ENCODE peak calls at places on chromosomes 2 and 18, in nine cellular contexts. P is choroid plexus epithelial cell, C is heart right ventricle, U is body of pancreas, B is brain microvascular endothelial cell, E is tibial artery, I is gastrocnemius medialis, D is cardiac fibroblast, Q is hepatocyte. W is an unnamed sample.

GRCh38 chr2:186526281-186526680 is 40.2 kb downstream of the ZC3H15 start:
- DNase-seq in U (no peak), P (no peak), D (peak), I (no peak), Q (no peak), B (no peak), E (no peak), C (no peak), W (no peak)

GRCh38 chr2:40243581-40243980 is 208.3 kb downstream of the SLC8A1 start:
- DNase-seq in Q (no peak), C (no peak), U (no peak), D (peak), I (no peak), E (no peak), P (peak), B (peak), W (no peak)

GRCh38 chr2:100613719-100614118 is 50.9 kb downstream of the PDCL3 start:
- DNase-seq in C (no peak), Q (no peak), I (no peak), D (no peak), P (no peak), B (no peak), E (no peak), U (no peak), W (no peak)

GRCh38 chr2:240432820-240433801 is 2.4 kb upstream of the GPC1 start:
- DNase-seq in P (no peak), I (peak), D (no peak), B (no peak), U (no peak), C (no peak), Q (no peak), E (peak), W (no peak)

GRCh38 chr2:127086800-127087737 is 19.9 kb downstream of the BIN1 start:
- DNase-seq in Q (peak), P (peak), I (peak), D (peak), E (peak), B (peak), C (peak), U (peak), W (no peak)

GRCh38 chr18:49967171-49967570 is 153.8 kb upstream of the ACAA2 start:
- DNase-seq in U (peak), C (no peak), Q (peak), E (no peak), I (no peak), P (no peak), D (no peak), B (no peak), W (no peak)

GRCh38 chr2:29295843-29296242 is 180.6 kb downstream of the CLIP4 start:
- DNase-seq in D (peak), U (peak), I (no peak), B (no peak), Q (no peak), P (peak), E (no peak), C (no peak), W (no peak)

GRCh38 chr2:27029051-27029450 is 3.7 kb upstream of the TMEM214 start:
- DNase-seq in E (no peak), U (no peak), I (no peak), C (no peak), B (no peak), Q (no peak), D (peak), P (no peak), W (no peak)

GRCh38 chr18:23512641-23513040 is 9.3 kb downstream of the RMC1 start:
- DNase-seq in U (no peak), P (peak), D (no peak), I (no peak), E (no peak), Q (no peak), C (no peak), B (no peak), W (no peak)

GRCh38 chr2:234179031-234179363 is 128.5 kb downstream of the SPP2 start:
- DNase-seq in U (no peak), D (no peak), E (no peak), C (no peak), I (no peak), B (no peak), P (no peak), Q (no peak), W (no peak)

GRCh38 chr2:128780434-128781080 is 461.9 kb upstream of the HS6ST1 start:
- DNase-seq in Q (no peak), B (no peak), P (no peak), I (no peak), E (peak), U (no peak), C (no peak), D (no peak), W (no peak)

GRCh38 chr2:59025157-59025757 is 784.1 kb upstream of the FANCL start:
- DNase-seq in Q (peak), D (peak), B (peak), C (no peak), U (peak), E (no peak), P (peak), I (no peak), W (no peak)

GRCh38 chr18:57644540-57644939 is 22.9 kb upstream of the NARS1 start:
- DNase-seq in I (no peak), U (no peak), B (no peak), D (peak), P (peak), Q (no peak), C (no peak), E (no peak), W (no peak)

GRCh38 chr2:152646264-152646663 is 71.0 kb downstream of the PRPF40A start:
- DNase-seq in P (no peak), D (no peak), B (no peak), C (no peak), Q (no peak), E (no peak), I (no peak), U (no peak), W (no peak)

GRCh38 chr2:177551989-177552413 is 159.4 kb downstream of the AGPS start:
- DNase-seq in Q (peak), B (no peak), D (peak), E (no peak), U (peak), I (peak), C (peak), P (peak), W (no peak)

GRCh38 chr18:49020621-49021021 is 69.9 kb upstream of the SMAD7 start:
- DNase-seq in D (no peak), E (no peak), U (no peak), B (peak), C (no peak), P (peak), Q (peak), I (no peak), W (no peak)

GRCh38 chr2:95006661-95007060 is 18.8 kb upstream of the MAL start:
- DNase-seq in C (no peak), I (no peak), E (no peak), U (no peak), Q (no peak), B (no peak), D (no peak), P (no peak), W (no peak)

GRCh38 chr2:216691210-216691741 is 4.1 kb downstream of the IGFBP5 start:
- DNase-seq in I (peak), P (peak), B (peak), C (peak), U (peak), E (peak), D (peak), Q (peak), W (peak)

GRCh38 chr18:48022531-48023330 is 92.3 kb upstream of the SMAD2 start:
- DNase-seq in P (peak), D (peak), B (peak), U (peak), I (no peak), C (peak), E (no peak), Q (peak), W (no peak)

GRCh38 chr18:53458944-53459580 is 765.4 kb downstream of the MBD2 start:
- DNase-seq in E (no peak), P (peak), Q (peak), C (peak), B (no peak), I (no peak), U (no peak), D (no peak), W (no peak)

GRCh38 chr2:25981596-25982272 is 563 bp downstream of the KIF3C start:
- DNase-seq in U (no peak), P (peak), C (no peak), D (no peak), I (no peak), E (no peak), B (no peak), Q (peak), W (no peak)

GRCh38 chr2:181188605-181189004 is 208.2 kb downstream of the UBE2E3 start:
- DNase-seq in I (no peak), B (no peak), U (no peak), C (no peak), D (no peak), Q (no peak), E (no peak), P (no peak), W (no peak)

GRCh38 chr2:1842945-1843344 is 98.6 kb upstream of the PXDN start:
- DNase-seq in I (no peak), E (no peak), U (no peak), D (no peak), Q (no peak), C (no peak), P (no peak), B (no peak), W (no peak)

GRCh38 chr2:144522741-144523605 is 3.1 kb upstream of the ZEB2 start:
- DNase-seq in P (no peak), B (peak), E (peak), C (no peak), D (no peak), U (peak), Q (no peak), I (no peak), W (no peak)

GRCh38 chr2:47028846-47029560 is 113.4 kb upstream of the MCFD2 start:
- DNase-seq in I (no peak), E (no peak), B (no peak), C (no peak), U (no peak), D (no peak), P (no peak), Q (no peak), W (no peak)

GRCh38 chr2:220489116-220489515 is 861.7 kb downstream of the SLC4A3 start:
- DNase-seq in D (no peak), B (no peak), C (no peak), P (no peak), Q (no peak), E (no peak), I (no peak), U (no peak), W (no peak)

GRCh38 chr2:161243873-161244272 is 64.4 kb upstream of the PSMD14 start:
- DNase-seq in D (no peak), B (no peak), C (no peak), P (no peak), U (no peak), Q (no peak), I (no peak), E (no peak), W (no peak)

GRCh38 chr2:219733106-219733505 is 105.7 kb downstream of the SLC4A3 start:
- DNase-seq in D (no peak), Q (no peak), U (no peak), P (no peak), I (no peak), C (no peak), B (no peak), E (no peak), W (no peak)

GRCh38 chr2:164922119-164922518 is 33.2 kb downstream of the SLC38A11 start:
- DNase-seq in B (peak), P (no peak), D (no peak), U (no peak), I (no peak), C (no peak), E (no peak), Q (no peak), W (no peak)

GRCh38 chr2:164913011-164913410 is 42.3 kb downstream of the SLC38A11 start:
- DNase-seq in B (no peak), E (no peak), C (no peak), U (no peak), P (no peak), Q (no peak), D (no peak), I (no peak), W (no peak)

GRCh38 chr2:164913640-164914346 is 41.5 kb downstream of the SLC38A11 start:
- DNase-seq in B (peak), Q (peak), I (no peak), U (peak), E (no peak), C (no peak), P (peak), D (peak), W (no peak)

GRCh38 chr2:164920430-164920829 is 34.9 kb downstream of the SLC38A11 start:
- DNase-seq in E (no peak), B (peak), P (peak), C (no peak), U (no peak), I (no peak), Q (peak), D (peak), W (no peak)

GRCh38 chr2:164917296-164917903 is 37.9 kb downstream of the SLC38A11 start:
- DNase-seq in B (peak), D (peak), P (peak), Q (peak), I (no peak), C (peak), E (peak), U (peak), W (no peak)
- TF ChIP-seq CTCF in B (peak), D (peak), P (peak), Q (peak), I (peak), C (peak), E (peak), U (peak), W (peak)

DNA sequence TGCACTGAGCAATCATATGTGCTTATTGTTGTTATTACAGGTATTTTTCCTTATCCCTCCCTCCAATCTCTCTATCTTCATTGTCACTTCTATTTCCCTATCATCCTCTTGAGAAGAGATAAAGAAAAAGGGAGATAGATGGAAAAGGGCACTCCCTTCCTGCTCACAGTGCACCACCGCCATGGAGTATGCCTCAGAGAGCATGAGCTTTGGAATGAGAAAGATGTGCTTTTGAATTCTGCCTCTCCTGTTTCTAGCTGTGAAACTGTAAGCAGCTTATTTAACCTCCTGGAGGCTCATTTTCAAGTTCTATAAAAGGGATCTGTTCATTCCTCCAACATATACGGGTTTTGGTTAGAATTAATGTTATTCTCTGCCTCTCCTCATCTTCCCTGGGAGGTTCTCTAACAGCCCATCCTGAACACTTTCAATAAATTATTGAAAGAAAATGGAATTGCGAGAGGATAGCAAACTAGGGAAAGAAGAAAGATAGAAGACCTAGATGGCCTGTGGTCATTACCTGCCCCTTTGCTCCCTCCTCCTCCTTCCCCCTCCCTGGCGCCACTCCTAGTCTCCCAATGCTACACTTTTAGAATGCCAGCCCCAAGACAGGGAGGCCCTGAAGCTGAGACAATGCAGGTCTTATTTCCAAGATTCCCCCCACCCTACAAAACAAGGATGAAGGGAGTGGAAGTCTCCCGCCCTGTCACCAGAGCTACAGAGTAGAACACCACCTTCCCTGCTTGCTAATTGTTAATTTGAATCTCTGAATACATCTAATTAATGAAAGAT is 37.8 kb downstream of the FIGN start:
- DNase-seq in D (no peak), P (peak), B (no peak), U (no peak), Q (no peak), C (no peak), I (no peak), E (no peak), W (no peak)
- H3K4me3 ChIP-seq in D (no peak), P (no peak), B (no peak), U (no peak), Q (no peak), C (no peak), I (no peak), E (no peak), W (no peak)

DNA sequence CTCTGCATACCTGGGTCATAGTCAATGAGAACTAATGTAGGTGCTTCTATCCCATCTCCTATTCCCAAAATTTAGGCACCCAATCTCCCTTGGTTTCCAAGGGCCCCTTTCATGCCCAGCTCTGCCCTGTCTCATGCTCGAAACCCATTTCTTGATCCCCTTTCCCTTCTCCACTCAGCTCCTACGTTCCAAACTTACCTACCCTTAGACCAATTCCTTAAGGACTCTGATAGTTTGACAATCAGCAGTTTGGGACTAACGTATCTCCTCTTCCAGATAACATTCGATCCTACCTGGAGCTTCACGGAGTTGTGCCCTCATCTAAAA is 141.4 kb upstream of the LGALSL start:
- DNase-seq in P (no peak), U (no peak), I (no peak), B (no peak), C (no peak), D (no peak), Q (no peak), E (no peak), W (no peak)
- TF ChIP-seq CTCF in P (no peak), U (no peak), I (no peak), B (no peak), C (no peak), D (no peak), Q (no peak), E (no peak), W (no peak)

DNA sequence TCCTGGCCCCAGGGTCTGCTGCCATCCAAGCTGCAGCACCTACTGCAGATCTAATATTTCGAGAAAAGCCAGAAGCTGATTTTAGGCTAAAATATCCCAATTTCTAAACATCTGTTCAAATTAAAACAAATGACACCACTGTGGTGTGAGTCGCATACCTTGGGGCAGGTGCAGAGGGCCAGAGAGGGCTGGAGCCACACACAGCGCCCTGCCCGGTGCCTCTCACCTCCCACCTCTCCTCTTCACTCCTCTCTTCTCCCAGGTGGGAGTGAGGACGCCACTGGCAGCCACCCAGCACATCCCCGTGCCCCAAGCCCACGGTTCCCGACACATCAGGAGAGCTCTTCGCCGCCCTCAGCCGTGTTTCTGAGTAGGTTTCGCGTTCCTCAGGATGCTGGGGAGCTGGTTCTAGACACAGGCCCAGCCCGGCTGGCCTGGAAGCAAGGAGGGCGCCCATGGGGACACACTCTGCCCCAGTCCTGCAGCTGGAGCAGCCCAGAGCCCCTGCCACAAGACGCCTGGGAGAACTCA is 21.4 kb downstream of the THAP4 start:
- DNase-seq in Q (no peak), U (no peak), D (no peak), B (no peak), C (no peak), E (no peak), P (no peak), I (no peak), W (no peak)
- H3K4me3 ChIP-seq in Q (no peak), U (no peak), D (no peak), B (no peak), C (no peak), E (no peak), P (no peak), I (no peak), W (no peak)

DNA sequence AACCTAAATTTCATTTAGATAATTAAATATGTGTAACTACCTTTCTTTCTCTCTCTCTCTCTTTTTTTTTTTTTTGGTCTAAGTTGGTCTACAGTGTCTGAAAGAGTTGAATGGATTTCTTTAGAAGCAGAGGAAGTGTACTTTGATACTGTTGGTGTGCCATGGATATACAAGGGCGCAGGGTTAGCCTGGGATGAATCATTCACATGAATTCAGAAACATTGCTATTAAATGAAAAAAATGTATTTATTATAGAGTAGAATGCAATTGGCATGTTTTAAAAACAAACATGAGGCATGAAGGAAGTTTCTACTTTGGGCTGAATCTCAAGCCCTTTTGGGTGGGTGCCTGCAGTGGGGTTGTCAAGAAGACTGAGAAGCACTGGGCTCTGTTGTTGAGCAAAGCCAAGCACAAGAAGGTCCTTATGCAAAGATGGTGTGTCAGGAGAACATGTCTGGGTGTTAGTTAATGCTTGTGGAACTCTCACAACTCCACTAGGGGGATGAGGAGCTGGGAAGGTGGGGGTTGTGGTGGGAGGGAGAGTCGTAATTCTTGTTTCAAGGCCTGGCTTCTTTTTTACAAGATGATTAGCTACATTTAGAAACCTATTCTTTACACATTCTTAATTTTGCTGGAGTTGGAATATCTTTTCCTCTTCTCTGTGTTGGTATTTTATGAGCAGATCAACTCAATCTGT is 57.9 kb downstream of the LYPD6 start:
- DNase-seq in I (no peak), C (no peak), Q (no peak), E (no peak), D (no peak), U (no peak), P (no peak), B (no peak), W (no peak)
- TF ChIP-seq CTCF in I (no peak), C (no peak), Q (peak), E (no peak), D (no peak), U (no peak), P (no peak), B (peak), W (peak)

GRCh38 chr18:76499596-76500340 is 4.7 kb upstream of the ZNF516 start:
- DNase-seq in P (no peak), B (no peak), D (no peak), Q (no peak), U (no peak), C (no peak), I (no peak), E (no peak), W (no peak)
- H3K4me3 ChIP-seq in P (no peak), B (no peak), D (no peak), Q (no peak), U (no peak), C (no peak), I (no peak), E (no peak), W (no peak)

GRCh38 chr2:71482055-71482454 is 28.7 kb downstream of the DYSF start:
- DNase-seq in E (no peak), B (no peak), U (no peak), C (no peak), P (peak), Q (no peak), I (peak), D (no peak), W (no peak)
- TF ChIP-seq CTCF in E (no peak), B (peak), U (no peak), C (no peak), P (peak), Q (no peak), I (no peak), D (peak), W (peak)

W was measured in retinal pigment epithelial cell.